ENCODE peak calls at places on chromosomes 2 and 18, in four cellular contexts. I is Jurkat, Clone E6-1; Q is WTC11; Y is HT-29. Z is an unnamed sample.

GRCh38 chr2:174577967-174578589 is 19.5 kb downstream of the WIPF1 start:
- DNase-seq in I (peak), Q (no peak), Y (peak), Z (no peak)

GRCh38 chr2:9392895-9393757 is 30.2 kb downstream of the ITGB1BP1 start:
- DNase-seq in I (no peak), Q (peak), Y (no peak), Z (no peak)

GRCh38 chr2:99348173-99348572 is 11.0 kb downstream of the EIF5B start:
- DNase-seq in I (no peak), Q (no peak), Y (no peak), Z (no peak)

GRCh38 chr2:36878429-36878828 is 87.9 kb downstream of the STRN start:
- DNase-seq in I (no peak), Q (no peak), Y (peak), Z (no peak)

GRCh38 chr2:241489733-241490443 is 18.5 kb downstream of the STK25 start:
- DNase-seq in I (no peak), Q (no peak), Y (no peak), Z (no peak)

GRCh38 chr2:239695728-239696240 is 295.0 kb upstream of the HDAC4 start:
- DNase-seq in I (no peak), Q (no peak), Y (no peak), Z (no peak)

GRCh38 chr2:96329416-96329815 is 4.3 kb downstream of the ITPRIPL1 start:
- DNase-seq in I (no peak), Q (no peak), Y (no peak), Z (no peak)

GRCh38 chr2:99598435-99598834 is 108.6 kb upstream of the REV1 start:
- DNase-seq in I (no peak), Q (peak), Y (no peak), Z (no peak)

GRCh38 chr18:57915241-57915640 is 112.1 kb upstream of the ATP8B1 start:
- DNase-seq in I (no peak), Q (no peak), Y (no peak), Z (no peak)

GRCh38 chr2:31446848-31447247 is 32.3 kb upstream of the XDH start:
- DNase-seq in I (no peak), Q (no peak), Y (no peak), Z (no peak)

GRCh38 chr2:207779523-207779922 is 9.8 kb upstream of the FZD5 start:
- DNase-seq in I (no peak), Q (no peak), Y (no peak), Z (no peak)

GRCh38 chr2:9508934-9509333 is 34.6 kb downstream of the IAH1 start:
- DNase-seq in I (no peak), Q (no peak), Y (no peak), Z (no peak)

GRCh38 chr2:200593905-200594304 is 8.1 kb downstream of the AOX1 start:
- DNase-seq in I (no peak), Q (no peak), Y (no peak), Z (no peak)

GRCh38 chr2:20164734-20165242 is 60.1 kb downstream of the SDC1 start:
- DNase-seq in I (no peak), Q (no peak), Y (no peak), Z (no peak)

GRCh38 chr2:75342504-75343175 is 143.3 kb upstream of the TACR1 start:
- DNase-seq in I (no peak), Q (no peak), Y (no peak), Z (no peak)

GRCh38 chr2:62343636-62344349 is 147.9 kb downstream of the B3GNT2 start:
- DNase-seq in I (no peak), Q (no peak), Y (peak), Z (no peak)

GRCh38 chr2:171345971-171346722 is 87.6 kb downstream of the METTL8 start:
- DNase-seq in I (no peak), Q (no peak), Y (peak), Z (peak)

Z was measured in LNCaP clone FGC.